ENCODE peak calls at places on chromosomes 12 and 14, in five cellular contexts. H, B, M, X and Q are unnamed samples.

GRCh38 chr14:95664046-95664445 is 22.2 kb upstream of the TCL1B start:
- DNase-seq in B (no peak), H (no peak), M (no peak), X (no peak), Q (no peak)

GRCh38 chr14:61498811-61499210 is 177.4 kb downstream of the PRKCH start:
- DNase-seq in X (no peak), M (peak), B (no peak), H (no peak), Q (no peak)

GRCh38 chr14:73467377-73467776 is 9.0 kb upstream of the NUMB start:
- DNase-seq in B (no peak), H (no peak), M (no peak), X (no peak), Q (no peak)

GRCh38 chr12:62006076-62006732 is 254.0 kb upstream of the USP15 start:
- DNase-seq in M (peak), X (no peak), H (peak), B (peak), Q (no peak)

GRCh38 chr12:19967486-19967885 is 400.9 kb upstream of the PDE3A start:
- DNase-seq in M (no peak), X (no peak), H (no peak), B (peak), Q (no peak)

GRCh38 chr14:64704145-64704742 is at the start of gene PLEKHG3:
- DNase-seq in M (peak), H (peak), B (peak), X (peak), Q (no peak)

GRCh38 chr12:130013771-130014484 is 110.1 kb upstream of the TMEM132D start:
- DNase-seq in H (peak), M (peak), B (peak), X (no peak), Q (no peak)

GRCh38 chr12:91529829-91530228 is 347.2 kb upstream of the DCN start:
- DNase-seq in X (no peak), H (no peak), B (peak), M (no peak), Q (no peak)

GRCh38 chr12:94706250-94706661 is 55.9 kb upstream of the TMCC3 start:
- DNase-seq in B (no peak), X (no peak), M (no peak), H (peak), Q (no peak)

GRCh38 chr12:94707892-94708291 is 57.5 kb upstream of the TMCC3 start:
- DNase-seq in M (no peak), H (no peak), B (no peak), X (no peak), Q (no peak)

GRCh38 chr12:94714378-94714777 is 64.0 kb upstream of the TMCC3 start:
- DNase-seq in X (no peak), H (no peak), M (no peak), B (no peak), Q (no peak)

GRCh38 chr12:94712852-94713545 is 62.6 kb upstream of the TMCC3 start:
- DNase-seq in H (no peak), B (no peak), M (no peak), X (no peak), Q (no peak)

DNA sequence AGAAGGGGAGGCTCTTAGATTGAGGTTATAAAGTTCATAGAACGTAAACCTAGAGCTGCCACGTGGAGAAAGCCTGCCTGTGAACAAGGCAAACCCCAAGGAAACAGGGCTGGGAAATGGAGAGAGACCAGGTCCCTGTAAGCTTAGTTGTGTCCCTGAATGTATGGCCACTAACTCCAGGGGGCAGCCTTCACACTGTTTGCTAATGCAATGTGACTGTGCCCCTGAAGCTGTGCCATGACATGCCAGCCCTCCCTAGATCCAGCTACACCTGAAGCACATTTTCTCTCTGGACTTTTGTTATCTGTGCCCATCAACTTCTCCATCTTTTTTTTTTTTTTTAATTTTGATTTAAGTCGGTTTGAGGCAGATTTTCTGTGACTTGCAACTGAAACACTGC is 60.6 kb upstream of the TMCC3 start:
- DNase-seq in M (peak), X (no peak), H (peak), B (peak), Q (no peak)
- TF ChIP-seq CTCF in M (peak), X (no peak), H (peak), B (peak), Q (no peak)

DNA sequence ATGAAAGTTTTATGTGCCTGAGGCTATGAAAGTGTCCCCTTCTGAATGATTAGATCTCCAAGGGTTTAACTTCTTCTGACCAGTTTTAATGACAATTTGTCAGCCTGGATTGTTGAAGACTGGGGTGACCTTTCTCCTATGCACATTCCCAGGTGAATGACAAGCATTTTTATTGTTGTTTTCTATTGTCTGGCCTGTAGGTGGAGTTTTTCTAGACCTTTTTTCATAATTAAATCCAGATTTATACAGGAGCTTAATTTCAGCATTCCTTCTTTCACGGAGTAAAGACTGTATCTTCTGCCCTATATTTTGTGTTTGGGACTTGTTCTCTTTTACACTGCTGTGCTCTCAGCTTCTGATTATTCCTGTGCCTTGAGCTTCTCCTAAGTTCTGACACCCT is 125.0 kb upstream of the FAR2 start:
- DNase-seq in X (no peak), B (no peak), H (no peak), M (no peak), Q (no peak)
- TF ChIP-seq CTCF in X (no peak), B (no peak), H (no peak), M (no peak), Q (no peak)

DNA sequence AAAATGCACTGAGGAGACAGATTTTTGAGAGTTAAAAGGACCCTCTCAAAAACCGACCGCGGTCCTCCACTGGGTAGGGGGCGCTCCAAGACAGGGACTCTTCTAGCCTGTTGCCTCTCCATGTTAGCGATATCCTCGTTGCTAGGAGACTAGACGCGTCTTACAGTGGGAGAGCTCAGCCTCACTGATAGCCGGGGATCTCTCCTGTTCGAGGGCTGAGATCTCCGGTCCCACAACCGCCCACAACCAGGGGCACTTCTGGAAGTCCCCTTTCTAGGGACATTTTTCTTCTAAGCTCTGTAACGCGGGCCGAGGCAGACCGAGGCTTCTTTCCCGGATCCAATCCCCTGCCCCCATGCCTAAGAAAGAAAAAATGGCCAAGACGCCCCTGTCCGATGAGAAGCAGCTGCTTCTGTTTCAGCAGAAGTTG is 21.3 kb downstream of the FKBP11 start:
- DNase-seq in M (peak), B (peak), H (peak), X (peak), Q (peak)
- TF ChIP-seq CTCF in M (peak), B (peak), H (peak), X (peak), Q (no peak)

DNA sequence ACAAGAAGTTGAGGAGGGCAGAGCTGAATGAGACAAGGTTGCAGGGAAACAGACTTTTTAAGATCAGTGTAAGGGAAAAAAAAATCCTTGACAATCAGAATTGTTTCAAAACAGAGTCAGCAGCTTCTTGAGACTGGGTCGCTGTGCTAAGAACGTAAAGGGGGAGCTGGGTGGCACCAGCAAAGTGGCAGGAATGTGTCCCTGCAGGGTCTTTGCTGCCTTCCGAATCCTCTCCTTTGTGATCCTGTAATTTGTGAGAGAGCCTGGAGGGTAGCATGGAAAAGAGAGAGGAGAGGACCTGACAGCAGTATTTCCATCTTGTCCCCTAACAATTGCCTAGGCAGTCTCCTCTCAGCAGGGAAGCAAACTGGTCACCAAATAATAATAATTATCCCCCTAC is 472.8 kb downstream of the RGS6 start:
- DNase-seq in H (no peak), B (no peak), M (no peak), X (no peak), Q (no peak)
- TF ChIP-seq CTCF in H (no peak), B (no peak), M (no peak), X (no peak), Q (no peak)

DNA sequence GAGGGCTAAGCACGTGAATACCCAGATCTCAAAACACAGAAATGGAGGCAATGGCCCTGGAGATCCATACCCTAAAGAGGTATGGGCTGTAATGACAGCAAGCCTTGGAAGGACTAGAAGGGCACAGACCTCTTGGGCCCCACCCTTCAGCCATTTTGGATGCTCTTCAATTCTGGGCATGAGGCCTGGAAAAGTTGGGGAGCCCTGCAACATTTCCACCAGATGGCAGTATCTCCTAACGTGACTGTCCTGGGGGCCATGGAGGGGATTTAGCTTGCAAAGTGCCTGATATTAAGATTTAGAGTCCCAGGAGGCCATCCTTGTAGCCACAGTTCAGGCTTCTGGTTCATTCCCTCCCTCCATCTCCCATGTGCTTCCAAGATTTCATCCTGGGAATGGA is 30.2 kb downstream of the KCNA5 start:
- DNase-seq in H (no peak), X (no peak), B (no peak), M (peak), Q (no peak)
- TF ChIP-seq CTCF in H (peak), X (no peak), B (no peak), M (peak), Q (no peak)

DNA sequence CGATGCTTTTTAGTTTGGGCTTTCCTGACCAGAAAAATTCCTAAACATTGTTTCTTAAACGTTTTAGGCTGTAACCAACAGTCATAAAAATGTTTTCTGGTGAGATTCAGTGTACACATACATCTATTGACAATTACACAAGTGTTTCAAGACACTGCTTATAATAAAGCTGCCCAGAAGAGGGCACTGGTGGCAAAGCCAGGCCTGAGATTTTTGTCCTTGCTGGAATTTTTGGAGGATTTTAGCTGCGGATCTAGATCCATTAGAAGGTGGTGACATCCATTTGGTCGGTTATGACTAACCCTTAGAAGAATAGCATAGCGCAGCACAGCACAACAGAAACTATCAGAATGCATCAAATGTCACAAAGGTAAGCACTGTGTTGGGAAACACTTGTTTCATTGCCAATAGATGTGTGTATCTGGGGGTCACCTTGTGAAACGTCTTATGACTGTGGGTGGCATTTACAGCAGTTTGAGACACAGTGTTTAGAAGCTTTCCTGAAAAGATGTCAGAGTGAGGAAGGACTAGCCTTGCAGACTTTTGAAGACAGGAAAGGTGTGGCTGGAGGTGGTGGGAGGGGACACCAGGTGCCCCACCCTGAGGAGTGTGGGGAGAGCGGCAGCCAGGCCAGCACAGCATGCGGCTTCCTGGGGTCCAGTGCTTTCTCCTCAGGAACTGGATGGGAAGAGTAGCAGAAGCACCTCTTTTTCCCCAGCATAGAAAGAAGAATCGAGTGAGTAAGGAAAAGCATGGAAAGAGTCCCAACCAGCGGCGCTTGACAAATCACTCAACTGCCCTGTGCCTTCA is 54.7 kb upstream of the FKBP4 start:
- DNase-seq in M (no peak), H (no peak), B (peak), X (no peak), Q (no peak)
- TF ChIP-seq CTCF in M (peak), H (no peak), B (peak), X (no peak), Q (no peak)

DNA sequence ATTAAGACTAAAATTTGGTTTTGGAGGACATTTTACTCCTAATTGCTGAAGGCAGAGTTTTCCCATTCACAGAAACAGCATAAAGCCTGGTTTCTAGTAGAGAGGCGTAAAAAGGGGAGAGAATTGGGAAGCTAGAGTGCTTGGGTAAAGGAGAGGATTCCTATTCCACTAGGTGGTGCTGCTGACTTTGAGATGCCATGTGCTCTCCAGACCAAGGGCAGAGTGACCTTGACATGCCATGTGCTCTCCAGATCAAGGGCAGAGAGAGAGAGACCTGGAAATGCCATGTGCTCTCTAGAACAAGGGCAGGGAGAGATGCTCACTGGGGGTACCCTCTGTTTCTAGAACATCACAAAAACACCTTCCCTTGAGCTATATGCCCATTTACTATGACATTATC is 176.2 kb upstream of the PDZRN4 start:
- DNase-seq in X (no peak), M (no peak), H (no peak), B (peak), Q (no peak)
- TF ChIP-seq CTCF in X (no peak), M (peak), H (no peak), B (no peak), Q (no peak)